ENCODE peak calls at places on chromosomes 5 and 9, in eight cellular contexts. F is foreskin keratinocyte, G is upper lobe of right lung, C is CD14-positive monocyte, Q is astrocyte, K is AG04450, H is astrocyte of the spinal cord, Z is endothelial cell. E is an unnamed sample.

GRCh38 chr9:114930063-114930812 is at the start of gene TNFSF8:
- DNase-seq in F (no peak), G (peak), C (peak), Q (no peak), K (no peak), H (no peak), Z (no peak), E (no peak)

GRCh38 chr5:19555436-19555835 is 432.6 kb downstream of the CDH18 start:
- DNase-seq in F (no peak), G (no peak), C (no peak), Q (no peak), K (no peak), H (no peak), Z (no peak), E (no peak)

GRCh38 chr5:168793844-168794837 is 215.0 kb upstream of the PANK3 start:
- DNase-seq in F (no peak), G (peak), C (peak), Q (peak), K (no peak), H (peak), Z (no peak), E (peak)

GRCh38 chr5:42908086-42908485 is 96.4 kb upstream of the SELENOP start:
- DNase-seq in F (no peak), G (no peak), C (no peak), Q (no peak), K (no peak), H (no peak), Z (no peak), E (no peak)

GRCh38 chr5:135462304-135462703 is 10.2 kb upstream of the TIFAB start:
- DNase-seq in F (no peak), G (peak), C (no peak), Q (peak), K (no peak), H (peak), Z (peak), E (no peak)

GRCh38 chr5:41508186-41508585 is 2.2 kb downstream of the PLCXD3 start:
- DNase-seq in F (no peak), G (no peak), C (no peak), Q (no peak), K (no peak), H (no peak), Z (no peak), E (no peak)

GRCh38 chr5:34957857-34958690 is 28.7 kb downstream of the DNAJC21 start:
- DNase-seq in F (peak), G (no peak), C (no peak), Q (no peak), K (no peak), H (peak), Z (peak), E (no peak)

GRCh38 chr9:78325343-78325742 is 28.4 kb downstream of the PSAT1 start:
- DNase-seq in F (peak), G (no peak), C (no peak), Q (peak), K (no peak), H (peak), Z (no peak), E (peak)

GRCh38 chr5:9394221-9394620 is 151.7 kb downstream of the SEMA5A start:
- DNase-seq in F (no peak), G (no peak), C (no peak), Q (no peak), K (no peak), H (no peak), Z (no peak), E (no peak)

GRCh38 chr9:132875159-132875558 is 2.9 kb downstream of the AK8 start:
- DNase-seq in F (no peak), G (no peak), C (no peak), Q (no peak), K (no peak), H (no peak), Z (no peak), E (no peak)

GRCh38 chr9:132651259-132651658 is 18.5 kb downstream of the DDX31 start:
- DNase-seq in F (peak), G (no peak), C (no peak), Q (peak), K (peak), H (peak), Z (peak), E (peak)

GRCh38 chr9:126956929-126957686 is 42.5 kb downstream of the RALGPS1 start:
- DNase-seq in F (peak), G (no peak), C (no peak), Q (peak), K (peak), H (peak), Z (no peak), E (no peak)

GRCh38 chr5:124866355-124867063 is 120.1 kb upstream of the ZNF608 start:
- DNase-seq in F (peak), G (peak), C (no peak), Q (peak), K (no peak), H (no peak), Z (no peak), E (no peak)

DNA sequence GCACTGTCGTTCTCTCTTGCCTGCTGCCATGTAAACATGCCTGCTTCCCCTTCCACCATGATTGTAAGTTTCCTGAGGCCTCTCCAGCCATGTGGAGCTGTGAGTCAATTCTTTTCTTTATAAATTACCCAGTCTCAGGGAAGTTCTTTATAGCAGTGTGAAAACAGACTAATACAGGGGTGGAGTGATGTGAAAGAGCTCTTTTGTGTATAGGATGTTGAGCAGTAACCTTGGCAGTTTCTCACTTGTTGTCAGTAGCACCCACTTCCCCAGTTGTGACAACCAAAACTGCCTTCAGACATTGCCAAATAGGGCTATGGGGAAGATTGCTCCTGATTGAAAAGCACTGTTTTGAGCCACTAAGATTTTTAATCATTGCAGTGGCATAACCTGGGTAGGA is 552.2 kb upstream of the ZNF462 start:
- DNase-seq in F (no peak), G (no peak), C (no peak), Q (no peak), K (no peak), H (no peak), Z (no peak), E (no peak)
- TF ChIP-seq CTCF in F (no peak), G (no peak), C (no peak), Q (no peak), K (no peak), H (no peak), Z (no peak), E (no peak)

GRCh38 chr5:151459680-151460079 is 12.3 kb downstream of the SLC36A1 start:
- DNase-seq in F (no peak), G (no peak), C (no peak), Q (no peak), K (no peak), H (no peak), Z (no peak), E (no peak)

GRCh38 chr5:151461312-151461711 is 13.9 kb downstream of the SLC36A1 start:
- DNase-seq in F (no peak), G (no peak), C (no peak), Q (no peak), K (no peak), H (no peak), Z (no peak), E (no peak)

GRCh38 chr5:151464101-151464500 is 16.7 kb downstream of the SLC36A1 start:
- DNase-seq in F (no peak), G (no peak), C (no peak), Q (no peak), K (no peak), H (no peak), Z (no peak), E (no peak)

GRCh38 chr5:151465476-151465875 is 18.1 kb downstream of the SLC36A1 start:
- DNase-seq in F (no peak), G (no peak), C (no peak), Q (no peak), K (no peak), H (no peak), Z (no peak), E (no peak)

DNA sequence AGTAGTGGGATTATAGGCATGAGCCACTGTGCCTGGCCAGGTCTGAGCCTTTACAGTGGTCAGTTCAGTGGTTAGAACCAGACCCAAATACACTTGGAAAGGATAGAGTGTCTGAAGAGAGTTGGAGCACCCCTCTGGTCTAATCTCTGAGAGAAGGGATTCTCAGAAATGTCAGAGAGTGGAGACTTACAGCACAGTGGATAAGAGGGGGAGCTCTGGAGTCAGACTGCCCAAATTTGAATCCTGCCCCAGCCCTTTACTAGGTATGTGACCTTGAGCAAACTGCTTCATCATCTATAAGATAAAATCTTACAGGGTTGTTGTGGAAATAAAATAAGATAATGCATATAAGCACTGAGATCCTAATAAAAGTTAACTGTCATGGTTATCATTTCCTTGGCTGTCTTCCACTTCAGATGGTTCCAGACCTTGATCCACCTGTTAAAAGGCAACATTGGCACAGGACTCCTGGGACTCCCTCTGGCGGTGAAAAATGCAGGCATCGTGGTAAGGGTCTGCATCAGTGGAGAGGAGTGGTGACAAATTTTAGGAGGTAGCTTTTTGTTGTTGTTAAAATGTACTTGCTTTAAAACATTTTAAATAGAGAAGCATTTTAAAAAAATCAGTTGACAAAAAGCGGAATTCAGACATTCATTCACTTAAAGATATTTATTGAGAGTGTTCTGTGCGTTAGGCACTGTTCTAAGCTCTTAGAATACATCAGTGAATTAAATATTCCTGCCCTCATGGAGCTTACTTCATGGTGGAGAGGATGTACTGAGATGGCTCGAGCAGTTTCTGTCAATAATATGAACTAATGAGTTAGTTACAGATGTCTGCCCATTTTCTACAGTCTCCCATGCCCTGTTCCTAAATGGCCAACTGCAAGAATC is 16.0 kb downstream of the SLC36A1 start:
- DNase-seq in F (no peak), G (no peak), C (no peak), Q (no peak), K (no peak), H (no peak), Z (peak), E (no peak)
- TF ChIP-seq CTCF in F (peak), G (peak), C (peak), Q (peak), K (peak), H (peak), Z (peak), E (peak)

GRCh38 chr5:69050214-69050613 is 43.6 kb upstream of the SLC30A5 start:
- DNase-seq in F (no peak), G (no peak), C (no peak), Q (no peak), K (no peak), H (no peak), Z (no peak), E (no peak)

GRCh38 chr5:69049796-69050195 is 44.0 kb upstream of the SLC30A5 start:
- DNase-seq in F (no peak), G (no peak), C (no peak), Q (no peak), K (no peak), H (no peak), Z (no peak), E (no peak)

GRCh38 chr5:69046375-69046957 is 47.3 kb upstream of the SLC30A5 start:
- DNase-seq in F (no peak), G (no peak), C (no peak), Q (no peak), K (no peak), H (peak), Z (no peak), E (no peak)

GRCh38 chr5:69049151-69049550 is 44.7 kb upstream of the SLC30A5 start:
- DNase-seq in F (no peak), G (no peak), C (no peak), Q (no peak), K (no peak), H (no peak), Z (no peak), E (no peak)

GRCh38 chr5:69048233-69048632 is 45.6 kb upstream of the SLC30A5 start:
- DNase-seq in F (no peak), G (no peak), C (no peak), Q (no peak), K (no peak), H (peak), Z (no peak), E (no peak)
- TF ChIP-seq CTCF in F (peak), G (peak), C (no peak), Q (peak), K (peak), H (peak), Z (no peak), E (peak)

GRCh38 chr9:92455217-92455616 is 27.1 kb downstream of the ASPN start:
- DNase-seq in F (no peak), G (no peak), C (no peak), Q (no peak), K (no peak), H (no peak), Z (peak), E (no peak)
- TF ChIP-seq CTCF in F (peak), G (no peak), C (no peak), Q (no peak), K (no peak), H (peak), Z (no peak), E (no peak)